ENCODE peak calls at places on chromosomes 6 and 20, in four cellular contexts. V is cardiac muscle cell, Y is neural crest cell, U is heart right ventricle. A is an unnamed sample.

GRCh38 chr20:51529758-51530157 is 12.8 kb downstream of the NFATC2 start:
- DNase-seq in V (no peak), Y (no peak), U (no peak), A (no peak)

GRCh38 chr20:5970381-5970780 is 19.9 kb downstream of the MCM8 start:
- DNase-seq in V (no peak), Y (no peak), U (no peak), A (no peak)

GRCh38 chr20:58870293-58871014 is 17.9 kb downstream of the GNAS start:
- DNase-seq in V (peak; percentile 80), Y (peak; percentile 78), U (peak; percentile 75), A (peak; percentile 70)

GRCh38 chr20:37355252-37356180 is 9.6 kb downstream of the SRC start:
- DNase-seq in V (no peak), Y (no peak), U (no peak), A (no peak)

GRCh38 chr6:26554669-26555504 is 16.7 kb downstream of the HMGN4 start:
- DNase-seq in V (no peak), Y (peak; percentile 57), U (no peak), A (peak; percentile 69)

GRCh38 chr6:14316911-14317535 is 199.5 kb downstream of the CD83 start:
- DNase-seq in V (no peak), Y (no peak), U (no peak), A (no peak)

GRCh38 chr6:37048851-37049734 is 43.6 kb downstream of the FGD2 start:
- DNase-seq in V (no peak), Y (no peak), U (no peak), A (no peak)

GRCh38 chr6:17289491-17290106 is 8.4 kb downstream of the RBM24 start:
- DNase-seq in V (peak; percentile 95), Y (no peak), U (peak; percentile 79), A (no peak)

GRCh38 chr20:4740774-4741431 is 19.2 kb downstream of the PRND start:
- DNase-seq in V (peak; percentile 64), Y (peak; percentile 75), U (peak; percentile 34), A (peak; percentile 60)

GRCh38 chr20:19881080-19881840 is 123.2 kb downstream of the RIN2 start:
- DNase-seq in V (no peak), Y (no peak), U (no peak), A (no peak)

GRCh38 chr20:45951474-45951873 is 17.0 kb downstream of the PCIF1 start:
- DNase-seq in V (no peak), Y (no peak), U (no peak), A (no peak)

GRCh38 chr6:14178083-14178445 is 60.5 kb downstream of the CD83 start:
- DNase-seq in V (no peak), Y (no peak), U (no peak), A (no peak)

GRCh38 chr6:148082721-148083120 is 259.9 kb upstream of the SASH1 start:
- DNase-seq in V (no peak), Y (no peak), U (no peak), A (no peak)

GRCh38 chr6:13375360-13375878 is 47.1 kb upstream of the TBC1D7 start:
- DNase-seq in V (no peak), Y (no peak), U (no peak), A (no peak)

GRCh38 chr6:107083047-107083768 is 32.1 kb downstream of the BEND3 start:
- DNase-seq in V (no peak), Y (no peak), U (no peak), A (no peak)

GRCh38 chr6:83914953-83915352 is 55.5 kb downstream of the CYB5R4 start:
- DNase-seq in V (no peak), Y (no peak), U (no peak), A (no peak)

GRCh38 chr6:22078802-22079545 is 217.9 kb downstream of the PRL start:
- DNase-seq in V (no peak), Y (no peak), U (no peak), A (no peak)

GRCh38 chr6:161050134-161050765 is 58.7 kb downstream of the MAP3K4 start:
- DNase-seq in V (no peak), Y (no peak), U (no peak), A (no peak)

GRCh38 chr6:170525795-170526194 is 27.3 kb downstream of the PSMB1 start:
- DNase-seq in V (no peak), Y (no peak), U (no peak), A (no peak)

GRCh38 chr20:57159193-57159851 is 107.1 kb downstream of the BMP7 start:
- DNase-seq in V (no peak), Y (no peak), U (no peak), A (no peak)

GRCh38 chr6:158475344-158476302 is 84.3 kb upstream of the TMEM181 start:
- DNase-seq in V (no peak), Y (no peak), U (peak; percentile 4), A (no peak)

GRCh38 chr20:10672579-10673127 is 1.1 kb downstream of the JAG1 start:
- DNase-seq in V (peak; percentile 60), Y (peak; percentile 37), U (peak; percentile 58), A (peak; percentile 49)

GRCh38 chr20:33005908-33006775 is 1.4 kb upstream of the BPIFB2 start:
- DNase-seq in V (no peak), Y (no peak), U (no peak), A (peak; percentile 95)

GRCh38 chr6:73519943-73520687 is 717 bp downstream of the EEF1A1 start:
- DNase-seq in V (peak; percentile 74), Y (peak; percentile 49), U (peak; percentile 75), A (peak; percentile 59)

GRCh38 chr6:162251257-162251656 is 476.3 kb downstream of the PRKN start:
- DNase-seq in V (no peak), Y (no peak), U (no peak), A (peak; percentile 14)

GRCh38 chr6:6657085-6657819 is 68.7 kb downstream of the LY86 start:
- DNase-seq in V (no peak), Y (no peak), U (no peak), A (no peak)

GRCh38 chr6:146770965-146771735 is 172.4 kb downstream of the ADGB start:
- DNase-seq in V (no peak), Y (no peak), U (peak; percentile 58), A (no peak)

GRCh38 chr6:129314575-129314974 is 395.4 kb downstream of the ARHGAP18 start:
- DNase-seq in V (no peak), Y (no peak), U (peak; percentile 47), A (no peak)

GRCh38 chr6:31356946-31357466 is at the start of gene HLA-B:
- DNase-seq in V (peak; percentile 81), Y (no peak), U (peak; percentile 94), A (peak; percentile 49)

GRCh38 chr6:127100510-127101140 is 17.8 kb upstream of the RSPO3 start:
- DNase-seq in V (no peak), Y (no peak), U (no peak), A (no peak)

GRCh38 chr20:13199279-13199678 is 21.8 kb upstream of the ISM1 start:
- DNase-seq in V (no peak), Y (no peak), U (no peak), A (no peak)

GRCh38 chr6:165458134-165458533 is 148.7 kb upstream of the C6orf118 start:
- DNase-seq in V (no peak), Y (no peak), U (no peak), A (no peak)

GRCh38 chr20:34271961-34272360 is 30.7 kb downstream of the ASIP start:
- DNase-seq in V (no peak), Y (no peak), U (no peak), A (no peak)

GRCh38 chr20:1833728-1834726 is 61.2 kb upstream of the SIRPA start:
- DNase-seq in V (peak; percentile 60), Y (no peak), U (no peak), A (no peak)

DNA sequence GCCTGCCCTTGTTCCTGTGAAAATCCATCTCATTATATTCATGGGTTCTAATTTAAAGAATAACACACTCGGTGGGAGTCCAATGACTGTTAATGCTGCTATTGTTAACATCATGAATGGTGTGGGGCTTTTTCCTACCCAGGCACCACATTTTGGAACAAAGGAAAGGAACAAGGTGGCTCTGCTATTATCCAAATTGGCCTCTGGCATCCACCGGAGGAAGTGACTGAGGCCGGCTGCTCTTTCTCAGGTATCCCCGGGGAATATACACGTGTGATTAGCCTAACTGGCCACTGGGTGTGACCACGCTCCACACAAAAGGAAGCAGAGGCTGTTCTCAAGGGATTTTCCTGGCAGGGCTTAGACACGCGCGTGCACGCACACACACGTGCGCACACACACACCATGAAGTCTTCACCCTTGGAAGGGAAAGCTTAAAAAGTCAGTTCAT is 601.2 kb upstream of the ARID1B start:
- DNase-seq in V (peak; percentile 26), Y (no peak), U (peak; percentile 75), A (peak; percentile 8)
- TF ChIP-seq CTCF in V (no peak), Y (peak; percentile 54), U (peak; percentile 22), A (peak; percentile 40)

DNA sequence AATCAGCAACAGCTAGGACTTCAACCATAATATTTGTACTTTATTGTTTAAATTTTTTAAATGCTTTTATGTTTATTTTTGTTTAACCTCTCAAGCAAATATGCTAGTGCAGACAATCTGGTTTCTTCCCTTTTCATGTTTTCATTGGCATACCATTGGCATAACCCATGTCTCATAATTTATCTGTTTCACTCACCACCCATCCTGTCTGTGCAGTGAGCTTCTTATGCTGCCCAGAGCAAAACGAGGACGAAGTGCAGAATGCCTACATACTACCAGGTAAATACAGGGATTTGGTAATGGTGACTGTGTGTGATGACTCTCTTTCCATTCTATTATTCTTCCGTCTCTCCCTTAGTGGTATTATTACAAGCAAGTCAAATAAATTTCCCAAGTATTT is 361.4 kb upstream of the KCNQ5 start:
- DNase-seq in V (no peak), Y (no peak), U (no peak), A (no peak)
- TF ChIP-seq CTCF in V (no peak), Y (no peak), U (no peak), A (no peak)

DNA sequence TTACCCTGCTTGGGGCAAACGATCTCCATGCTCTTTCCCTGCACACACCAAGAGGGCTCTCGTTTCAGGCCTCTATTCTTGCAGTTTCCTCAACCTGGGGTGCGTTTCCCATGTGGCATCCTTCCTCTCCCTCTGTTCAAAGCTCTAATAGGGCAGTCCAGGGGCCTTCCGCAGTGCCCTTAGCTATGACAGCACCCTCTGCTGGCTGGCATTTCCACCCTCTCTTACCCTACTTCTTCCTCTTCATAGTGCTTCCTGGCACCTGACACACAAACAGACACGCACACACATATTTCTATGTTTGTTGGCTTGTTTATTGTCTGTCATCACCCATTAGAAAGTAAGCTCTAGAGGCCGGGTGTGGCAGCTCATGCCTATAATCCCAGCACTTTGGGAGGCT is 294.0 kb downstream of the CLIC5 start:
- DNase-seq in V (no peak), Y (no peak), U (no peak), A (no peak)
- TF ChIP-seq CTCF in V (no peak), Y (no peak), U (peak; percentile 15), A (no peak)

GRCh38 chr6:167904791-167905190 is 78.1 kb downstream of the AFDN start:
- DNase-seq in V (no peak), Y (no peak), U (no peak), A (no peak)

GRCh38 chr6:167906899-167907298 is 80.2 kb downstream of the AFDN start:
- DNase-seq in V (peak; percentile 74), Y (no peak), U (peak; percentile 49), A (no peak)

GRCh38 chr6:167910007-167910406 is 83.3 kb downstream of the AFDN start:
- DNase-seq in V (no peak), Y (no peak), U (no peak), A (no peak)

GRCh38 chr6:167910652-167911051 is 83.9 kb downstream of the AFDN start:
- DNase-seq in V (peak; percentile 19), Y (no peak), U (no peak), A (no peak)

GRCh38 chr6:167907837-167908681 is 81.3 kb downstream of the AFDN start:
- DNase-seq in V (peak; percentile 15), Y (no peak), U (peak; percentile 27), A (peak; percentile 51)
- TF ChIP-seq CTCF in V (peak; percentile 55), Y (peak; percentile 62), U (peak; percentile 66), A (peak; percentile 69)

GRCh38 chr6:105136433-105137350 is 43.1 kb downstream of the POPDC3 start:
- DNase-seq in V (peak; percentile 86), Y (peak; percentile 57), U (peak; percentile 75), A (no peak)
- TF ChIP-seq CTCF in V (peak; percentile 27), Y (peak; percentile 49), U (peak; percentile 38), A (peak; percentile 3)